ENCODE peak calls at places on chromosomes 12 and 14, in eight cellular contexts. U is activated CD4-positive, alpha-beta T cell treated with anti-CD3 and anti-CD28 coated beads, Interleukin-2, amount 50 U/mL, for 24 hours; J is EH; C is GM06990; R is thoracic aorta; I is T1000; D is NCI-H446; Q is smooth muscle cell of the brain vasculature. G is an unnamed sample.

GRCh38 chr12:55820679-55821078 is 2.8 kb downstream of the ORMDL2 start:
- DNase-seq in Q (no peak), U (no peak), C (no peak), D (no peak), I (no peak), R (no peak), J (peak), G (no peak)

GRCh38 chr12:89821901-89822300 is 113.3 kb upstream of the ATP2B1 start:
- DNase-seq in U (no peak), Q (no peak), C (peak), J (no peak), R (no peak), D (no peak), I (no peak), G (no peak)

GRCh38 chr12:77047341-77048202 is 17.8 kb downstream of the E2F7 start:
- DNase-seq in R (no peak), I (no peak), C (no peak), U (no peak), Q (no peak), J (peak), D (no peak), G (no peak)

GRCh38 chr12:123801573-123802178 is 39.6 kb downstream of the DNAH10 start:
- DNase-seq in D (peak), I (no peak), C (no peak), J (peak), Q (no peak), R (no peak), U (no peak), G (no peak)

GRCh38 chr12:9064201-9064814 is 51.4 kb downstream of the A2M start:
- DNase-seq in J (peak), C (peak), U (peak), I (peak), Q (no peak), R (no peak), D (no peak), G (no peak)

GRCh38 chr12:109234012-109234411 is 75.1 kb downstream of the FOXN4 start:
- DNase-seq in J (no peak), Q (no peak), D (no peak), C (no peak), I (no peak), R (no peak), U (no peak), G (no peak)

GRCh38 chr14:103960457-103960856 is 18.1 kb upstream of the RD3L start:
- DNase-seq in R (no peak), Q (no peak), I (no peak), U (no peak), J (no peak), D (no peak), C (no peak), G (no peak)

GRCh38 chr12:46556820-46557524 is 184.4 kb upstream of the SLC38A2 start:
- DNase-seq in Q (no peak), I (peak), D (no peak), J (peak), R (no peak), C (no peak), U (peak), G (no peak)

GRCh38 chr12:106302401-106303201 is at the start of gene TCP11L2:
- DNase-seq in C (peak), D (peak), U (peak), Q (peak), J (peak), R (peak), I (peak), G (no peak)

GRCh38 chr12:93707836-93708235 is 30.7 kb downstream of the CRADD start:
- DNase-seq in D (peak), J (peak), C (no peak), Q (no peak), I (no peak), R (no peak), U (no peak), G (no peak)

G was measured in epithelial cell of proximal tubule.